ENCODE peak calls at places on chromosomes 6 and 20, in ten cellular contexts. F, G, L, V, X, N, I, B, Y and J are unnamed samples.

GRCh38 chr6:160457843-160458242 is 109.7 kb downstream of the SLC22A3 start:
- DNase-seq in F (no peak), G (no peak), L (no peak), V (no peak), X (no peak), N (no peak), I (no peak), B (no peak), Y (no peak), J (no peak)

GRCh38 chr6:83592770-83593394 is 80.5 kb downstream of the PRSS35 start:
- DNase-seq in F (no peak), G (no peak), L (no peak), V (no peak), X (peak), N (no peak), I (no peak), B (no peak), Y (peak), J (no peak)

GRCh38 chr20:56630086-56630493 is 984 bp downstream of the TFAP2C start:
- DNase-seq in F (peak), G (peak), L (no peak), V (no peak), X (no peak), N (no peak), I (peak), B (peak), Y (peak), J (peak)

GRCh38 chr20:15065794-15066193 is 728.4 kb upstream of the FLRT3 start:
- DNase-seq in F (no peak), G (no peak), L (no peak), V (no peak), X (no peak), N (no peak), I (no peak), B (no peak), Y (no peak), J (no peak)

GRCh38 chr6:14811760-14812428 is 434.0 kb upstream of the JARID2 start:
- DNase-seq in F (no peak), G (no peak), L (no peak), V (no peak), X (no peak), N (no peak), I (no peak), B (no peak), Y (peak), J (no peak)

GRCh38 chr6:26233608-26234420 is 131.2 kb upstream of the BTN3A2 start:
- DNase-seq in F (peak), G (peak), L (no peak), V (peak), X (peak), N (no peak), I (no peak), B (no peak), Y (peak), J (peak)

GRCh38 chr20:62802026-62802712 is 2.5 kb upstream of the OGFR start:
- DNase-seq in F (no peak), G (no peak), L (no peak), V (no peak), X (no peak), N (no peak), I (no peak), B (no peak), Y (no peak), J (no peak)

GRCh38 chr20:37072293-37073196 is 23.3 kb downstream of the RBL1 start:
- DNase-seq in F (no peak), G (no peak), L (no peak), V (no peak), X (no peak), N (no peak), I (no peak), B (no peak), Y (no peak), J (no peak)

GRCh38 chr6:114390176-114390575 is 47.4 kb upstream of the HS3ST5 start:
- DNase-seq in F (no peak), G (no peak), L (no peak), V (no peak), X (no peak), N (no peak), I (no peak), B (no peak), Y (no peak), J (no peak)

GRCh38 chr6:168698923-168699322 is 257.9 kb downstream of the SMOC2 start:
- DNase-seq in F (no peak), G (no peak), L (no peak), V (no peak), X (no peak), N (no peak), I (no peak), B (no peak), Y (no peak), J (no peak)

GRCh38 chr20:32205502-32206382 is 1.8 kb downstream of the PLAGL2 start:
- DNase-seq in F (no peak), G (no peak), L (no peak), V (no peak), X (peak), N (no peak), I (no peak), B (no peak), Y (peak), J (no peak)

GRCh38 chr6:169005141-169005540 is 248.5 kb downstream of the THBS2 start:
- DNase-seq in F (no peak), G (no peak), L (no peak), V (no peak), X (no peak), N (no peak), I (no peak), B (no peak), Y (no peak), J (no peak)

GRCh38 chr6:14039038-14039437 is 78.5 kb upstream of the CD83 start:
- DNase-seq in F (no peak), G (no peak), L (no peak), V (no peak), X (no peak), N (no peak), I (no peak), B (no peak), Y (no peak), J (no peak)

GRCh38 chr20:24488800-24489175 is 19.4 kb downstream of the SYNDIG1 start:
- DNase-seq in F (no peak), G (no peak), L (no peak), V (no peak), X (no peak), N (no peak), I (no peak), B (no peak), Y (no peak), J (no peak)

GRCh38 chr20:62721511-62722197 is 13.0 kb downstream of the NTSR1 start:
- DNase-seq in F (no peak), G (no peak), L (no peak), V (no peak), X (no peak), N (no peak), I (no peak), B (no peak), Y (no peak), J (no peak)

GRCh38 chr6:158793432-158793831 is 25.7 kb downstream of the EZR start:
- DNase-seq in F (no peak), G (no peak), L (no peak), V (no peak), X (peak), N (no peak), I (no peak), B (no peak), Y (peak), J (no peak)

GRCh38 chr6:23533311-23533710 is 592.7 kb upstream of the NRSN1 start:
- DNase-seq in F (no peak), G (no peak), L (no peak), V (no peak), X (no peak), N (no peak), I (no peak), B (no peak), Y (no peak), J (no peak)

GRCh38 chr6:113380591-113380990 is 476.6 kb upstream of the MARCKS start:
- DNase-seq in F (no peak), G (no peak), L (no peak), V (no peak), X (no peak), N (no peak), I (no peak), B (no peak), Y (no peak), J (no peak)

GRCh38 chr6:13488015-13488895 is 855 bp upstream of the GFOD1 start:
- DNase-seq in F (peak), G (no peak), L (no peak), V (no peak), X (peak), N (no peak), I (no peak), B (peak), Y (peak), J (peak)

GRCh38 chr20:399182-399707 is 8.9 kb upstream of the RBCK1 start:
- DNase-seq in F (no peak), G (no peak), L (no peak), V (no peak), X (no peak), N (no peak), I (no peak), B (no peak), Y (no peak), J (no peak)

GRCh38 chr20:45138451-45139300 is 14.4 kb upstream of the WFDC12 start:
- DNase-seq in F (peak), G (no peak), L (no peak), V (peak), X (no peak), N (no peak), I (no peak), B (peak), Y (peak), J (peak)

GRCh38 chr6:159977242-159978214 is 8.6 kb downstream of the IGF2R start:
- DNase-seq in F (no peak), G (no peak), L (no peak), V (no peak), X (peak), N (no peak), I (no peak), B (no peak), Y (peak), J (no peak)

GRCh38 chr20:35838213-35838612 is 66.4 kb downstream of the PHF20 start:
- DNase-seq in F (no peak), G (no peak), L (no peak), V (no peak), X (no peak), N (no peak), I (no peak), B (no peak), Y (no peak), J (no peak)

GRCh38 chr20:48832423-48832735 is 4.6 kb upstream of the PREX1 start:
- DNase-seq in F (peak), G (no peak), L (no peak), V (no peak), X (no peak), N (no peak), I (no peak), B (no peak), Y (no peak), J (no peak)

GRCh38 chr6:32668226-32668747 is 1.8 kb upstream of the HLA-DQB1 start:
- DNase-seq in F (peak), G (no peak), L (peak), V (peak), X (no peak), N (no peak), I (no peak), B (no peak), Y (peak), J (no peak)

GRCh38 chr20:60804918-60805631 is 447.0 kb upstream of the CDH4 start:
- DNase-seq in F (no peak), G (no peak), L (no peak), V (no peak), X (no peak), N (no peak), I (no peak), B (no peak), Y (no peak), J (no peak)

GRCh38 chr6:158410784-158411183 is 98.5 kb downstream of the TULP4 start:
- DNase-seq in F (no peak), G (no peak), L (no peak), V (no peak), X (no peak), N (no peak), I (no peak), B (no peak), Y (peak), J (no peak)

GRCh38 chr6:142416179-142416578 is 114.4 kb downstream of the ADGRG6 start:
- DNase-seq in F (peak), G (peak), L (no peak), V (no peak), X (peak), N (no peak), I (peak), B (no peak), Y (peak), J (no peak)